ENCODE peak calls at places on chromosomes 1 and 21, in seven cellular contexts. One of them, this sample, is unnamed.

GRCh38 chr1:30327370-30328099 is 395.9 kb downstream of the MATN1 start:
- DNase-seq in esophagus muscularis mucosa: peak; percentile 74
- DNase-seq in mammary epithelial cell: no peak
- DNase-seq in uterus: no peak
- DNase-seq in psoas muscle: no peak
- DNase-seq in stomach: peak; percentile 21
- DNase-seq in neural progenitor cell: no peak
- DNase-seq in this sample: no peak

GRCh38 chr1:30522031-30523004 is 201.1 kb downstream of the MATN1 start:
- DNase-seq in neural progenitor cell: no peak
- DNase-seq in esophagus muscularis mucosa: no peak
- DNase-seq in psoas muscle: peak; percentile 91
- DNase-seq in uterus: peak; percentile 80
- DNase-seq in mammary epithelial cell: peak; percentile 32
- DNase-seq in stomach: no peak
- DNase-seq in this sample: no peak

GRCh38 chr21:35738342-35738961 is 321.9 kb downstream of the SETD4 start:
- DNase-seq in stomach: no peak
- DNase-seq in psoas muscle: no peak
- DNase-seq in neural progenitor cell: no peak
- DNase-seq in esophagus muscularis mucosa: no peak
- DNase-seq in mammary epithelial cell: peak; percentile 36
- DNase-seq in uterus: no peak
- DNase-seq in this sample: no peak

GRCh38 chr1:204084247-204084772 is 11.4 kb downstream of the SOX13 start:
- DNase-seq in psoas muscle: peak; percentile 83
- DNase-seq in stomach: peak; percentile 92
- DNase-seq in neural progenitor cell: peak; percentile 89
- DNase-seq in esophagus muscularis mucosa: no peak
- DNase-seq in uterus: no peak
- DNase-seq in mammary epithelial cell: no peak
- DNase-seq in this sample: peak; percentile 59

GRCh38 chr1:23613191-23614126 is 54.2 kb upstream of the ID3 start:
- DNase-seq in uterus: no peak
- DNase-seq in mammary epithelial cell: no peak
- DNase-seq in psoas muscle: no peak
- DNase-seq in stomach: peak; percentile 27
- DNase-seq in neural progenitor cell: no peak
- DNase-seq in esophagus muscularis mucosa: no peak
- DNase-seq in this sample: no peak

GRCh38 chr1:203325004-203325417 is 19.7 kb downstream of the BTG2 start:
- DNase-seq in uterus: no peak
- DNase-seq in psoas muscle: no peak
- DNase-seq in esophagus muscularis mucosa: no peak
- DNase-seq in neural progenitor cell: peak; percentile 85
- DNase-seq in stomach: no peak
- DNase-seq in mammary epithelial cell: no peak
- DNase-seq in this sample: no peak

GRCh38 chr21:45410151-45410864 is 5.3 kb downstream of the COL18A1 start:
- DNase-seq in stomach: no peak
- DNase-seq in psoas muscle: peak; percentile 56
- DNase-seq in esophagus muscularis mucosa: no peak
- DNase-seq in uterus: no peak
- DNase-seq in neural progenitor cell: no peak
- DNase-seq in mammary epithelial cell: no peak
- DNase-seq in this sample: no peak

GRCh38 chr1:24643362-24644346 is 552 bp downstream of the SRRM1 start:
- DNase-seq in psoas muscle: no peak
- DNase-seq in stomach: peak; percentile 39
- DNase-seq in esophagus muscularis mucosa: no peak
- DNase-seq in neural progenitor cell: peak; percentile 38
- DNase-seq in mammary epithelial cell: peak; percentile 42
- DNase-seq in uterus: peak; percentile 27
- DNase-seq in this sample: peak; percentile 36

GRCh38 chr1:41482001-41482765 is 2.3 kb downstream of the EDN2 start:
- DNase-seq in mammary epithelial cell: peak; percentile 77
- DNase-seq in stomach: peak; percentile 92
- DNase-seq in uterus: peak; percentile 75
- DNase-seq in esophagus muscularis mucosa: no peak
- DNase-seq in psoas muscle: peak; percentile 70
- DNase-seq in neural progenitor cell: no peak
- DNase-seq in this sample: peak; percentile 59

GRCh38 chr21:28770867-28771661 is 221.6 kb downstream of the LTN1 start:
- DNase-seq in esophagus muscularis mucosa: no peak
- DNase-seq in psoas muscle: no peak
- DNase-seq in stomach: no peak
- DNase-seq in uterus: no peak
- DNase-seq in neural progenitor cell: no peak
- DNase-seq in mammary epithelial cell: no peak
- DNase-seq in this sample: no peak

GRCh38 chr1:1440941-1441888 is 5.7 kb downstream of the VWA1 start:
- DNase-seq in psoas muscle: peak; percentile 80
- DNase-seq in mammary epithelial cell: no peak
- DNase-seq in neural progenitor cell: peak; percentile 80
- DNase-seq in stomach: peak; percentile 61
- DNase-seq in esophagus muscularis mucosa: no peak
- DNase-seq in uterus: no peak
- DNase-seq in this sample: peak; percentile 59

GRCh38 chr1:47787560-47787959 is 209.6 kb downstream of the TRABD2B start:
- DNase-seq in neural progenitor cell: no peak
- DNase-seq in stomach: no peak
- DNase-seq in psoas muscle: no peak
- DNase-seq in uterus: no peak
- DNase-seq in mammary epithelial cell: no peak
- DNase-seq in esophagus muscularis mucosa: no peak
- DNase-seq in this sample: no peak

GRCh38 chr1:210504286-210504685 is 175.6 kb downstream of the HHAT start:
- DNase-seq in stomach: no peak
- DNase-seq in esophagus muscularis mucosa: no peak
- DNase-seq in mammary epithelial cell: no peak
- DNase-seq in psoas muscle: no peak
- DNase-seq in neural progenitor cell: no peak
- DNase-seq in uterus: no peak
- DNase-seq in this sample: no peak

GRCh38 chr1:165903672-165904071 is 76.3 kb downstream of the UCK2 start:
- DNase-seq in esophagus muscularis mucosa: no peak
- DNase-seq in mammary epithelial cell: peak; percentile 98
- DNase-seq in stomach: peak; percentile 60
- DNase-seq in psoas muscle: no peak
- DNase-seq in uterus: no peak
- DNase-seq in neural progenitor cell: no peak
- DNase-seq in this sample: peak; percentile 29

GRCh38 chr1:178961868-178962267 is 63.8 kb upstream of the FAM20B start:
- DNase-seq in esophagus muscularis mucosa: no peak
- DNase-seq in neural progenitor cell: no peak
- DNase-seq in stomach: no peak
- DNase-seq in mammary epithelial cell: no peak
- DNase-seq in uterus: no peak
- DNase-seq in psoas muscle: no peak
- DNase-seq in this sample: no peak

GRCh38 chr21:33403128-33403785 is at the start of gene IFNGR2:
- DNase-seq in uterus: no peak
- DNase-seq in psoas muscle: peak; percentile 65
- DNase-seq in esophagus muscularis mucosa: no peak
- DNase-seq in stomach: peak; percentile 43
- DNase-seq in neural progenitor cell: peak; percentile 77
- DNase-seq in mammary epithelial cell: peak; percentile 24
- DNase-seq in this sample: no peak

GRCh38 chr1:109256971-109257681 is 7.8 kb downstream of the CELSR2 start:
- DNase-seq in esophagus muscularis mucosa: no peak
- DNase-seq in neural progenitor cell: no peak
- DNase-seq in uterus: no peak
- DNase-seq in mammary epithelial cell: peak; percentile 95
- DNase-seq in psoas muscle: no peak
- DNase-seq in stomach: no peak
- DNase-seq in this sample: no peak

GRCh38 chr1:209248649-209249279 is 334.8 kb upstream of the CAMK1G start:
- DNase-seq in mammary epithelial cell: peak; percentile 56
- DNase-seq in psoas muscle: no peak
- DNase-seq in neural progenitor cell: peak; percentile 72
- DNase-seq in esophagus muscularis mucosa: peak; percentile 89
- DNase-seq in stomach: peak; percentile 50
- DNase-seq in uterus: peak; percentile 59
- DNase-seq in this sample: peak; percentile 71

GRCh38 chr1:155993595-155993994 is 15.2 kb upstream of the ARHGEF2 start:
- DNase-seq in psoas muscle: no peak
- DNase-seq in neural progenitor cell: no peak
- DNase-seq in uterus: no peak
- DNase-seq in esophagus muscularis mucosa: no peak
- DNase-seq in stomach: no peak
- DNase-seq in mammary epithelial cell: no peak
- DNase-seq in this sample: no peak

GRCh38 chr1:25799758-25800537 is at the start of gene SELENON:
- DNase-seq in stomach: peak; percentile 60
- DNase-seq in esophagus muscularis mucosa: no peak
- DNase-seq in uterus: peak; percentile 70
- DNase-seq in neural progenitor cell: peak; percentile 90
- DNase-seq in mammary epithelial cell: no peak
- DNase-seq in psoas muscle: peak; percentile 84
- DNase-seq in this sample: peak; percentile 58

GRCh38 chr1:55428944-55429931 is 214.1 kb upstream of the USP24 start:
- DNase-seq in esophagus muscularis mucosa: peak; percentile 92
- DNase-seq in psoas muscle: no peak
- DNase-seq in stomach: peak; percentile 69
- DNase-seq in uterus: peak; percentile 21
- DNase-seq in mammary epithelial cell: peak; percentile 95
- DNase-seq in neural progenitor cell: no peak
- DNase-seq in this sample: peak; percentile 80

GRCh38 chr1:192539450-192540132 is 36.0 kb upstream of the RGS1 start:
- DNase-seq in mammary epithelial cell: peak; percentile 70
- DNase-seq in esophagus muscularis mucosa: no peak
- DNase-seq in uterus: peak; percentile 24
- DNase-seq in stomach: no peak
- DNase-seq in psoas muscle: no peak
- DNase-seq in neural progenitor cell: peak; percentile 63
- DNase-seq in this sample: no peak

GRCh38 chr1:29410476-29410875 is 174.2 kb downstream of the PTPRU start:
- DNase-seq in esophagus muscularis mucosa: no peak
- DNase-seq in mammary epithelial cell: peak; percentile 39
- DNase-seq in uterus: no peak
- DNase-seq in stomach: no peak
- DNase-seq in neural progenitor cell: peak; percentile 18
- DNase-seq in psoas muscle: no peak
- DNase-seq in this sample: no peak

DNA sequence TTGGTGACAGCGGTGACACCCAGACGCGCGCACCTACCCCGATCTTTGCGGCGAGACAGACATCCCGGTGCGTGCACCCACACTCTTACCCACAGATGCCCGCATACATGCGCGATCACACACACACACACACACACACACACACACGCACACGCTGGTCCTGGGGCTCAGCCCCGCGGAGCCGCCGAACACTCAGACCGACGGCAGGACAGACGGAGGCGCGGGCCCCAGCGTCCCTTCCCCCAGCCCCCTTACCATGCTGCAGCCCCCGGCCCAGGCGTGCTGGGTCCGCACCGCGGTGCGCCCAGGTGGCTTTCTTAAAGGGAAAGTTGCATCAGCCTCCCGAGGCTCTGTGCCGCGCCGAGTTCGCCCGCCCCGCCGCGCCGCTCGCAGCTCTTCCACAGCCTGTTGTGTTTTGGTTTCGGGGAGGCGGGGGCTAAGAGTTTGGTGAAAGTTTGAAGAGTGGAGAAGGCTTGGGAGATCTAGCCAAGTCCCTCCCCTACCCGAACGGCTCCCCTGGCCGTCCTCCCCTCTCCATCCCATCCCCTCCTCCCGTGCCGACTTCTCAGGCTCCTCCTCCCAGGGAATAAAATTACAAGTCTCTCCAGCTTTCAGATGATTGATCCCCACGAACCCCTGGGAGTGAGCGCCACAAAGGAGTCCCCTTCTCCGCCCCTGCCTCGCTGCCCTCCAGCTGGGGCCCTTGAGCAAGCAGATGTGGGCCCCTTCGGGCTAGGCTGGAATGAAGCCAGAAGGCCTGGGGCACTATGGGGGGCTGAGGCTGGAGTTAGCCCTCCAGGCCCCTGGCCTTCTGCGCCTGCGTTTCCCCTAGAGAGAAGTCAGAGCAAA is at the start of gene SLC6A9:
- DNase-seq in esophagus muscularis mucosa: no peak
- DNase-seq in stomach: peak; percentile 69
- DNase-seq in mammary epithelial cell: peak; percentile 67
- DNase-seq in psoas muscle: no peak
- DNase-seq in neural progenitor cell: peak; percentile 86
- DNase-seq in uterus: peak; percentile 87
- DNase-seq in this sample: peak; percentile 85
- H3K27ac ChIP-seq in esophagus muscularis mucosa: peak within 1 kb of the TSS; percentile 87
- H3K27ac ChIP-seq in stomach: peak within 1 kb of the TSS; percentile 89
- H3K27ac ChIP-seq in mammary epithelial cell: peak within 1 kb of the TSS; percentile 80
- H3K27ac ChIP-seq in psoas muscle: peak within 1 kb of the TSS; percentile 91
- H3K27ac ChIP-seq in neural progenitor cell: peak within 1 kb of the TSS; percentile 71
- H3K27ac ChIP-seq in uterus: peak within 1 kb of the TSS; percentile 94
- H3K27ac ChIP-seq in this sample: peak within 1 kb of the TSS; percentile 90

GRCh38 chr1:14928886-14929546 is 224.5 kb upstream of the TMEM51 start:
- DNase-seq in uterus: no peak
- DNase-seq in psoas muscle: no peak
- DNase-seq in mammary epithelial cell: no peak
- DNase-seq in esophagus muscularis mucosa: no peak
- DNase-seq in neural progenitor cell: no peak
- DNase-seq in stomach: no peak
- DNase-seq in this sample: no peak
- H3K4me3 ChIP-seq in uterus: no peak overlapping the region
- H3K4me3 ChIP-seq in psoas muscle: no peak overlapping the region
- H3K4me3 ChIP-seq in mammary epithelial cell: no peak overlapping the region
- H3K4me3 ChIP-seq in esophagus muscularis mucosa: no peak overlapping the region
- H3K4me3 ChIP-seq in neural progenitor cell: no peak overlapping the region
- H3K4me3 ChIP-seq in stomach: no peak overlapping the region
- H3K4me3 ChIP-seq in this sample: no peak overlapping the region

GRCh38 chr1:158289722-158290570 is at the start of gene CD1C:
- DNase-seq in esophagus muscularis mucosa: no peak
- DNase-seq in stomach: no peak
- DNase-seq in uterus: no peak
- DNase-seq in psoas muscle: no peak
- DNase-seq in neural progenitor cell: no peak
- DNase-seq in mammary epithelial cell: no peak
- DNase-seq in this sample: no peak
- H3K9me3 ChIP-seq in esophagus muscularis mucosa: no peaks in the 10 kb centered on the region
- H3K9me3 ChIP-seq in stomach: peaks cover under 1% of the 10 kb centered on the region
- H3K9me3 ChIP-seq in uterus: no peaks in the 10 kb centered on the region
- H3K9me3 ChIP-seq in psoas muscle: no peaks in the 10 kb centered on the region
- H3K9me3 ChIP-seq in neural progenitor cell: no peaks in the 10 kb centered on the region
- H3K9me3 ChIP-seq in mammary epithelial cell: no peaks in the 10 kb centered on the region
- H3K9me3 ChIP-seq in this sample: no peaks in the 10 kb centered on the region

DNA sequence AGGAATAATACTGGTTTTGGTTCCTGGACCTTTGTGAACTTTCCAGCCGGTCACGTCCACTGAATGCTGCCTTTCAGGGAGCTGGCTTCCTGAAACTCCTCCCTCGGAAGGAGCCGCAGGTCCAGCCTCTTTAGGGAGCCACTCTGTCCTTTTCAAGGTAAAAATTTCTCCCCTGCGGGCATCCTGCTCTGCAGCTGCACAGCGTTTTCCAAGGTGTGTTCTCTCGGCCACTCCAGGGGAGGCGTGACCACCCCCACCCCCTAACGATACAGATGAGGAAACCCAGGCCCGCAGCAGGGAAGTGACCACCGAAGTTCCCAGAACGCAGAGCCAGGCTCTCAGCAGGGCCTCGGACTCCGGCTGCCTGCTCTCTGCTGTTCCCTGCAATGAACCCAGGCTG is 21.5 kb downstream of the PADI2 start:
- DNase-seq in mammary epithelial cell: peak; percentile 21
- DNase-seq in psoas muscle: no peak
- DNase-seq in uterus: no peak
- DNase-seq in neural progenitor cell: no peak
- DNase-seq in stomach: no peak
- DNase-seq in esophagus muscularis mucosa: no peak
- DNase-seq in this sample: no peak
- H3K27ac ChIP-seq in mammary epithelial cell: no peak overlapping the region
- H3K27ac ChIP-seq in psoas muscle: peak overlapping the region; percentile 88
- H3K27ac ChIP-seq in uterus: no peak overlapping the region
- H3K27ac ChIP-seq in neural progenitor cell: no peak overlapping the region
- H3K27ac ChIP-seq in stomach: peak overlapping the region; percentile 64
- H3K27ac ChIP-seq in esophagus muscularis mucosa: no peak overlapping the region
- H3K27ac ChIP-seq in this sample: no peak overlapping the region